ENCODE peak calls at places on chromosomes 4 and X, in six cellular contexts. One of them, this sample, is unnamed.

GRCh38 chr4:148284526-148285193 is 157.6 kb downstream of the NR3C2 start:
- DNase-seq in substantia nigra: no peak
- DNase-seq in transverse colon: no peak
- DNase-seq in stimulated activated CD4-positive, alpha-beta T cell treated with anti-CD3 and anti-CD28 coated beads, Interleukin-4, amount 100 ng/mL, for 1 hour: no peak
- DNase-seq in right cardiac atrium: no peak
- DNase-seq in epithelial cell of esophagus: peak; percentile 7
- DNase-seq in this sample: peak; percentile 47

GRCh38 chr4:29756966-29757365 is 963.2 kb upstream of the PCDH7 start:
- DNase-seq in substantia nigra: no peak
- DNase-seq in transverse colon: no peak
- DNase-seq in right cardiac atrium: no peak
- DNase-seq in epithelial cell of esophagus: no peak
- DNase-seq in stimulated activated CD4-positive, alpha-beta T cell treated with anti-CD3 and anti-CD28 coated beads, Interleukin-4, amount 100 ng/mL, for 1 hour: no peak
- DNase-seq in this sample: no peak

GRCh38 chr4:103482893-103483292 is 236.9 kb downstream of the TACR3 start:
- DNase-seq in transverse colon: no peak
- DNase-seq in right cardiac atrium: no peak
- DNase-seq in stimulated activated CD4-positive, alpha-beta T cell treated with anti-CD3 and anti-CD28 coated beads, Interleukin-4, amount 100 ng/mL, for 1 hour: no peak
- DNase-seq in epithelial cell of esophagus: no peak
- DNase-seq in substantia nigra: no peak
- DNase-seq in this sample: no peak

GRCh38 chrX:54271661-54272060 is 86.2 kb downstream of the WNK3 start:
- DNase-seq in epithelial cell of esophagus: no peak
- DNase-seq in stimulated activated CD4-positive, alpha-beta T cell treated with anti-CD3 and anti-CD28 coated beads, Interleukin-4, amount 100 ng/mL, for 1 hour: no peak
- DNase-seq in substantia nigra: no peak
- DNase-seq in transverse colon: no peak
- DNase-seq in right cardiac atrium: no peak
- DNase-seq in this sample: no peak

GRCh38 chr4:150591284-150591874 is 9.4 kb downstream of the MAB21L2 start:
- DNase-seq in transverse colon: no peak
- DNase-seq in epithelial cell of esophagus: no peak
- DNase-seq in stimulated activated CD4-positive, alpha-beta T cell treated with anti-CD3 and anti-CD28 coated beads, Interleukin-4, amount 100 ng/mL, for 1 hour: no peak
- DNase-seq in right cardiac atrium: no peak
- DNase-seq in substantia nigra: no peak
- DNase-seq in this sample: no peak

GRCh38 chr4:123127218-123127617 is 204.8 kb upstream of the NUDT6 start:
- DNase-seq in right cardiac atrium: no peak
- DNase-seq in transverse colon: no peak
- DNase-seq in substantia nigra: no peak
- DNase-seq in epithelial cell of esophagus: peak; percentile 29
- DNase-seq in stimulated activated CD4-positive, alpha-beta T cell treated with anti-CD3 and anti-CD28 coated beads, Interleukin-4, amount 100 ng/mL, for 1 hour: no peak
- DNase-seq in this sample: peak; percentile 5

GRCh38 chrX:71541546-71542022 is 8.7 kb downstream of the OGT start:
- DNase-seq in right cardiac atrium: no peak
- DNase-seq in epithelial cell of esophagus: peak; percentile 59
- DNase-seq in transverse colon: no peak
- DNase-seq in stimulated activated CD4-positive, alpha-beta T cell treated with anti-CD3 and anti-CD28 coated beads, Interleukin-4, amount 100 ng/mL, for 1 hour: no peak
- DNase-seq in substantia nigra: no peak
- DNase-seq in this sample: no peak

GRCh38 chr4:139465922-139466321 is 12.0 kb downstream of the RAB33B start:
- DNase-seq in substantia nigra: no peak
- DNase-seq in right cardiac atrium: no peak
- DNase-seq in stimulated activated CD4-positive, alpha-beta T cell treated with anti-CD3 and anti-CD28 coated beads, Interleukin-4, amount 100 ng/mL, for 1 hour: no peak
- DNase-seq in epithelial cell of esophagus: peak; percentile 19
- DNase-seq in transverse colon: no peak
- DNase-seq in this sample: no peak

GRCh38 chrX:12292996-12293765 is 154.9 kb downstream of the FRMPD4 start:
- DNase-seq in stimulated activated CD4-positive, alpha-beta T cell treated with anti-CD3 and anti-CD28 coated beads, Interleukin-4, amount 100 ng/mL, for 1 hour: no peak
- DNase-seq in epithelial cell of esophagus: no peak
- DNase-seq in substantia nigra: no peak
- DNase-seq in transverse colon: no peak
- DNase-seq in right cardiac atrium: no peak
- DNase-seq in this sample: no peak

GRCh38 chr4:81351653-81352455 is 119.9 kb downstream of the RASGEF1B start:
- DNase-seq in transverse colon: peak; percentile 81
- DNase-seq in substantia nigra: no peak
- DNase-seq in stimulated activated CD4-positive, alpha-beta T cell treated with anti-CD3 and anti-CD28 coated beads, Interleukin-4, amount 100 ng/mL, for 1 hour: peak; percentile 66
- DNase-seq in epithelial cell of esophagus: peak; percentile 82
- DNase-seq in right cardiac atrium: peak; percentile 61
- DNase-seq in this sample: peak; percentile 78

GRCh38 chr4:306551-306961 is 1.3 kb upstream of the ZNF732 start:
- DNase-seq in right cardiac atrium: no peak
- DNase-seq in transverse colon: no peak
- DNase-seq in substantia nigra: no peak
- DNase-seq in epithelial cell of esophagus: no peak
- DNase-seq in stimulated activated CD4-positive, alpha-beta T cell treated with anti-CD3 and anti-CD28 coated beads, Interleukin-4, amount 100 ng/mL, for 1 hour: no peak
- DNase-seq in this sample: no peak

GRCh38 chr4:165325732-165326512 is 1.5 kb upstream of the MSMO1 start:
- DNase-seq in transverse colon: no peak
- DNase-seq in epithelial cell of esophagus: peak; percentile 90
- DNase-seq in stimulated activated CD4-positive, alpha-beta T cell treated with anti-CD3 and anti-CD28 coated beads, Interleukin-4, amount 100 ng/mL, for 1 hour: no peak
- DNase-seq in right cardiac atrium: no peak
- DNase-seq in substantia nigra: no peak
- DNase-seq in this sample: no peak

GRCh38 chrX:14497184-14497666 is 32.1 kb upstream of the GLRA2 start:
- DNase-seq in stimulated activated CD4-positive, alpha-beta T cell treated with anti-CD3 and anti-CD28 coated beads, Interleukin-4, amount 100 ng/mL, for 1 hour: no peak
- DNase-seq in epithelial cell of esophagus: no peak
- DNase-seq in substantia nigra: no peak
- DNase-seq in right cardiac atrium: no peak
- DNase-seq in transverse colon: no peak
- DNase-seq in this sample: no peak

GRCh38 chr4:169313732-169314131 is 43.0 kb upstream of the SH3RF1 start:
- DNase-seq in stimulated activated CD4-positive, alpha-beta T cell treated with anti-CD3 and anti-CD28 coated beads, Interleukin-4, amount 100 ng/mL, for 1 hour: no peak
- DNase-seq in epithelial cell of esophagus: peak; percentile 80
- DNase-seq in substantia nigra: no peak
- DNase-seq in transverse colon: no peak
- DNase-seq in right cardiac atrium: no peak
- DNase-seq in this sample: no peak

GRCh38 chr4:92307886-92308285 is 4.1 kb downstream of the GRID2 start:
- DNase-seq in transverse colon: no peak
- DNase-seq in right cardiac atrium: no peak
- DNase-seq in substantia nigra: no peak
- DNase-seq in stimulated activated CD4-positive, alpha-beta T cell treated with anti-CD3 and anti-CD28 coated beads, Interleukin-4, amount 100 ng/mL, for 1 hour: no peak
- DNase-seq in epithelial cell of esophagus: no peak
- DNase-seq in this sample: peak; percentile 33

GRCh38 chr4:39233783-39234182 is 51.5 kb downstream of the WDR19 start:
- DNase-seq in epithelial cell of esophagus: no peak
- DNase-seq in right cardiac atrium: no peak
- DNase-seq in stimulated activated CD4-positive, alpha-beta T cell treated with anti-CD3 and anti-CD28 coated beads, Interleukin-4, amount 100 ng/mL, for 1 hour: no peak
- DNase-seq in transverse colon: no peak
- DNase-seq in substantia nigra: no peak
- DNase-seq in this sample: no peak

GRCh38 chr4:105208556-105208955 is 61.9 kb downstream of the TET2 start:
- DNase-seq in transverse colon: no peak
- DNase-seq in stimulated activated CD4-positive, alpha-beta T cell treated with anti-CD3 and anti-CD28 coated beads, Interleukin-4, amount 100 ng/mL, for 1 hour: no peak
- DNase-seq in epithelial cell of esophagus: no peak
- DNase-seq in right cardiac atrium: no peak
- DNase-seq in substantia nigra: no peak
- DNase-seq in this sample: no peak

GRCh38 chr4:140568507-140569306 is at the start of gene UCP1:
- DNase-seq in transverse colon: peak; percentile 19
- DNase-seq in right cardiac atrium: peak; percentile 38
- DNase-seq in epithelial cell of esophagus: peak; percentile 34
- DNase-seq in stimulated activated CD4-positive, alpha-beta T cell treated with anti-CD3 and anti-CD28 coated beads, Interleukin-4, amount 100 ng/mL, for 1 hour: peak; percentile 4
- DNase-seq in substantia nigra: no peak
- DNase-seq in this sample: no peak

GRCh38 chr4:78827191-78827590 is 51.0 kb downstream of the BMP2K start:
- DNase-seq in substantia nigra: no peak
- DNase-seq in transverse colon: no peak
- DNase-seq in epithelial cell of esophagus: no peak
- DNase-seq in stimulated activated CD4-positive, alpha-beta T cell treated with anti-CD3 and anti-CD28 coated beads, Interleukin-4, amount 100 ng/mL, for 1 hour: no peak
- DNase-seq in right cardiac atrium: no peak
- DNase-seq in this sample: no peak

GRCh38 chr4:38565271-38566199 is 98.5 kb upstream of the KLF3 start:
- DNase-seq in transverse colon: peak; percentile 25
- DNase-seq in stimulated activated CD4-positive, alpha-beta T cell treated with anti-CD3 and anti-CD28 coated beads, Interleukin-4, amount 100 ng/mL, for 1 hour: no peak
- DNase-seq in epithelial cell of esophagus: peak; percentile 93
- DNase-seq in substantia nigra: no peak
- DNase-seq in right cardiac atrium: peak; percentile 31
- DNase-seq in this sample: no peak

GRCh38 chrX:446243-446642 is 59.5 kb upstream of the PPP2R3B start:
- DNase-seq in right cardiac atrium: no peak
- DNase-seq in substantia nigra: no peak
- DNase-seq in epithelial cell of esophagus: no peak
- DNase-seq in transverse colon: no peak
- DNase-seq in stimulated activated CD4-positive, alpha-beta T cell treated with anti-CD3 and anti-CD28 coated beads, Interleukin-4, amount 100 ng/mL, for 1 hour: no peak
- DNase-seq in this sample: no peak

GRCh38 chrX:88416002-88416401 is 331.0 kb upstream of the CPXCR1 start:
- DNase-seq in transverse colon: no peak
- DNase-seq in right cardiac atrium: no peak
- DNase-seq in stimulated activated CD4-positive, alpha-beta T cell treated with anti-CD3 and anti-CD28 coated beads, Interleukin-4, amount 100 ng/mL, for 1 hour: no peak
- DNase-seq in substantia nigra: no peak
- DNase-seq in epithelial cell of esophagus: no peak
- DNase-seq in this sample: no peak

GRCh38 chrX:37755073-37755472 is 24.8 kb upstream of the CYBB start:
- DNase-seq in right cardiac atrium: no peak
- DNase-seq in epithelial cell of esophagus: no peak
- DNase-seq in transverse colon: peak; percentile 10
- DNase-seq in stimulated activated CD4-positive, alpha-beta T cell treated with anti-CD3 and anti-CD28 coated beads, Interleukin-4, amount 100 ng/mL, for 1 hour: no peak
- DNase-seq in substantia nigra: no peak
- DNase-seq in this sample: no peak

GRCh38 chrX:313546-313945 is 5.0 kb downstream of the GTPBP6 start:
- DNase-seq in epithelial cell of esophagus: no peak
- DNase-seq in transverse colon: no peak
- DNase-seq in substantia nigra: no peak
- DNase-seq in right cardiac atrium: no peak
- DNase-seq in stimulated activated CD4-positive, alpha-beta T cell treated with anti-CD3 and anti-CD28 coated beads, Interleukin-4, amount 100 ng/mL, for 1 hour: no peak
- DNase-seq in this sample: no peak

GRCh38 chr4:83178029-83178428 is 63.5 kb upstream of the PLAC8 start:
- DNase-seq in right cardiac atrium: no peak
- DNase-seq in substantia nigra: no peak
- DNase-seq in transverse colon: no peak
- DNase-seq in stimulated activated CD4-positive, alpha-beta T cell treated with anti-CD3 and anti-CD28 coated beads, Interleukin-4, amount 100 ng/mL, for 1 hour: no peak
- DNase-seq in epithelial cell of esophagus: no peak
- DNase-seq in this sample: no peak

GRCh38 chr4:111722321-111722720 is 422.9 kb upstream of the FAM241A start:
- DNase-seq in epithelial cell of esophagus: no peak
- DNase-seq in stimulated activated CD4-positive, alpha-beta T cell treated with anti-CD3 and anti-CD28 coated beads, Interleukin-4, amount 100 ng/mL, for 1 hour: no peak
- DNase-seq in transverse colon: no peak
- DNase-seq in substantia nigra: no peak
- DNase-seq in right cardiac atrium: no peak
- DNase-seq in this sample: no peak

GRCh38 chr4:92198711-92199110 is 105.1 kb upstream of the GRID2 start:
- DNase-seq in right cardiac atrium: no peak
- DNase-seq in epithelial cell of esophagus: peak; percentile 34
- DNase-seq in transverse colon: no peak
- DNase-seq in substantia nigra: no peak
- DNase-seq in stimulated activated CD4-positive, alpha-beta T cell treated with anti-CD3 and anti-CD28 coated beads, Interleukin-4, amount 100 ng/mL, for 1 hour: no peak
- DNase-seq in this sample: no peak

GRCh38 chr4:164509951-164510350 is 244.0 kb upstream of the SMIM31 start:
- DNase-seq in substantia nigra: no peak
- DNase-seq in right cardiac atrium: no peak
- DNase-seq in stimulated activated CD4-positive, alpha-beta T cell treated with anti-CD3 and anti-CD28 coated beads, Interleukin-4, amount 100 ng/mL, for 1 hour: no peak
- DNase-seq in transverse colon: no peak
- DNase-seq in epithelial cell of esophagus: peak; percentile 67
- DNase-seq in this sample: no peak

GRCh38 chrX:81259008-81259713 is 57.3 kb downstream of the SH3BGRL start:
- DNase-seq in right cardiac atrium: no peak
- DNase-seq in substantia nigra: no peak
- DNase-seq in epithelial cell of esophagus: no peak
- DNase-seq in transverse colon: no peak
- DNase-seq in stimulated activated CD4-positive, alpha-beta T cell treated with anti-CD3 and anti-CD28 coated beads, Interleukin-4, amount 100 ng/mL, for 1 hour: no peak
- DNase-seq in this sample: no peak

GRCh38 chr4:167234388-167234881 is at the start of gene SPOCK3:
- DNase-seq in stimulated activated CD4-positive, alpha-beta T cell treated with anti-CD3 and anti-CD28 coated beads, Interleukin-4, amount 100 ng/mL, for 1 hour: no peak
- DNase-seq in substantia nigra: peak; percentile 45
- DNase-seq in right cardiac atrium: peak; percentile 13
- DNase-seq in epithelial cell of esophagus: peak; percentile 69
- DNase-seq in transverse colon: no peak
- DNase-seq in this sample: peak; percentile 62

GRCh38 chr4:103075894-103076776 is at the start of gene SLC9B2:
- DNase-seq in stimulated activated CD4-positive, alpha-beta T cell treated with anti-CD3 and anti-CD28 coated beads, Interleukin-4, amount 100 ng/mL, for 1 hour: peak; percentile 65
- DNase-seq in right cardiac atrium: peak; percentile 84
- DNase-seq in epithelial cell of esophagus: peak; percentile 73
- DNase-seq in substantia nigra: no peak
- DNase-seq in transverse colon: peak; percentile 59
- DNase-seq in this sample: peak; percentile 56

GRCh38 chr4:6180841-6181631 is 19.3 kb downstream of the JAKMIP1 start:
- DNase-seq in substantia nigra: no peak
- DNase-seq in right cardiac atrium: no peak
- DNase-seq in transverse colon: no peak
- DNase-seq in stimulated activated CD4-positive, alpha-beta T cell treated with anti-CD3 and anti-CD28 coated beads, Interleukin-4, amount 100 ng/mL, for 1 hour: peak; percentile 30
- DNase-seq in epithelial cell of esophagus: no peak
- DNase-seq in this sample: no peak

GRCh38 chr4:6908397-6909112 is 1.1 kb upstream of the TBC1D14 start:
- DNase-seq in stimulated activated CD4-positive, alpha-beta T cell treated with anti-CD3 and anti-CD28 coated beads, Interleukin-4, amount 100 ng/mL, for 1 hour: no peak
- DNase-seq in substantia nigra: no peak
- DNase-seq in transverse colon: no peak
- DNase-seq in epithelial cell of esophagus: no peak
- DNase-seq in right cardiac atrium: no peak
- DNase-seq in this sample: no peak

GRCh38 chr4:67922697-67923096 is 38.9 kb upstream of the TMPRSS11D start:
- DNase-seq in substantia nigra: no peak
- DNase-seq in stimulated activated CD4-positive, alpha-beta T cell treated with anti-CD3 and anti-CD28 coated beads, Interleukin-4, amount 100 ng/mL, for 1 hour: no peak
- DNase-seq in right cardiac atrium: no peak
- DNase-seq in epithelial cell of esophagus: peak; percentile 77
- DNase-seq in transverse colon: no peak
- DNase-seq in this sample: no peak

GRCh38 chr4:78379040-78379439 is 172.5 kb upstream of the ANXA3 start:
- DNase-seq in transverse colon: no peak
- DNase-seq in right cardiac atrium: no peak
- DNase-seq in stimulated activated CD4-positive, alpha-beta T cell treated with anti-CD3 and anti-CD28 coated beads, Interleukin-4, amount 100 ng/mL, for 1 hour: no peak
- DNase-seq in substantia nigra: no peak
- DNase-seq in epithelial cell of esophagus: peak; percentile 49
- DNase-seq in this sample: no peak

GRCh38 chr4:143335979-143336827 is 473 bp upstream of the GAB1 start:
- DNase-seq in stimulated activated CD4-positive, alpha-beta T cell treated with anti-CD3 and anti-CD28 coated beads, Interleukin-4, amount 100 ng/mL, for 1 hour: peak; percentile 16
- DNase-seq in epithelial cell of esophagus: peak; percentile 86
- DNase-seq in substantia nigra: peak; percentile 91
- DNase-seq in right cardiac atrium: peak; percentile 93
- DNase-seq in transverse colon: peak; percentile 92
- DNase-seq in this sample: peak; percentile 96

GRCh38 chr4:28435346-28435745 is 1574.7 kb downstream of the STIM2 start:
- DNase-seq in transverse colon: no peak
- DNase-seq in stimulated activated CD4-positive, alpha-beta T cell treated with anti-CD3 and anti-CD28 coated beads, Interleukin-4, amount 100 ng/mL, for 1 hour: no peak
- DNase-seq in right cardiac atrium: no peak
- DNase-seq in substantia nigra: no peak
- DNase-seq in epithelial cell of esophagus: no peak
- DNase-seq in this sample: no peak

GRCh38 chrX:133414399-133415275 is 652 bp downstream of the GPC4 start:
- DNase-seq in transverse colon: peak; percentile 12
- DNase-seq in substantia nigra: no peak
- DNase-seq in epithelial cell of esophagus: peak; percentile 28
- DNase-seq in stimulated activated CD4-positive, alpha-beta T cell treated with anti-CD3 and anti-CD28 coated beads, Interleukin-4, amount 100 ng/mL, for 1 hour: no peak
- DNase-seq in right cardiac atrium: peak; percentile 12
- DNase-seq in this sample: no peak

GRCh38 chrX:9953396-9953795 is 13.8 kb upstream of the CLDN34 start:
- DNase-seq in epithelial cell of esophagus: no peak
- DNase-seq in transverse colon: no peak
- DNase-seq in right cardiac atrium: no peak
- DNase-seq in substantia nigra: no peak
- DNase-seq in stimulated activated CD4-positive, alpha-beta T cell treated with anti-CD3 and anti-CD28 coated beads, Interleukin-4, amount 100 ng/mL, for 1 hour: no peak
- DNase-seq in this sample: no peak

GRCh38 chrX:150475466-150475865 is 93.0 kb upstream of the MTM1 start:
- DNase-seq in substantia nigra: no peak
- DNase-seq in right cardiac atrium: no peak
- DNase-seq in transverse colon: no peak
- DNase-seq in epithelial cell of esophagus: no peak
- DNase-seq in stimulated activated CD4-positive, alpha-beta T cell treated with anti-CD3 and anti-CD28 coated beads, Interleukin-4, amount 100 ng/mL, for 1 hour: no peak
- DNase-seq in this sample: no peak

This sample was measured in midbrain.